ENCODE peak calls at places on chromosome 14, in ten cellular contexts. One of them, this sample, is unnamed.

GRCh38 chr14:99966912-99967311 is 98.3 kb upstream of the EVL start:
- DNase-seq in AG04449: no peak
- DNase-seq in IMR-90: no peak
- DNase-seq in Calu3: no peak
- DNase-seq in astrocyte of the spinal cord: no peak
- DNase-seq in hepatocyte: no peak
- DNase-seq in bronchial epithelial cell: no peak
- DNase-seq in progenitor cell of endocrine pancreas: no peak
- DNase-seq in GM20000: no peak
- DNase-seq in sigmoid colon: peak
- DNase-seq in this sample: no peak

GRCh38 chr14:91405241-91405721 is 12.3 kb downstream of the CCDC88C start:
- DNase-seq in Calu3: no peak
- DNase-seq in bronchial epithelial cell: no peak
- DNase-seq in IMR-90: no peak
- DNase-seq in astrocyte of the spinal cord: no peak
- DNase-seq in sigmoid colon: no peak
- DNase-seq in AG04449: no peak
- DNase-seq in hepatocyte: no peak
- DNase-seq in GM20000: no peak
- DNase-seq in progenitor cell of endocrine pancreas: no peak
- DNase-seq in this sample: no peak

GRCh38 chr14:69039287-69039628 is 60.2 kb upstream of the ACTN1 start:
- DNase-seq in IMR-90: peak
- DNase-seq in hepatocyte: no peak
- DNase-seq in Calu3: no peak
- DNase-seq in sigmoid colon: no peak
- DNase-seq in AG04449: no peak
- DNase-seq in astrocyte of the spinal cord: peak
- DNase-seq in GM20000: no peak
- DNase-seq in bronchial epithelial cell: peak
- DNase-seq in progenitor cell of endocrine pancreas: no peak
- DNase-seq in this sample: no peak

GRCh38 chr14:101497910-101498860 is 63.1 kb upstream of the DIO3 start:
- DNase-seq in sigmoid colon: peak
- DNase-seq in bronchial epithelial cell: no peak
- DNase-seq in IMR-90: no peak
- DNase-seq in progenitor cell of endocrine pancreas: no peak
- DNase-seq in AG04449: no peak
- DNase-seq in astrocyte of the spinal cord: no peak
- DNase-seq in hepatocyte: no peak
- DNase-seq in Calu3: no peak
- DNase-seq in GM20000: no peak
- DNase-seq in this sample: peak

GRCh38 chr14:32038876-32039275 is 38.2 kb upstream of the ARHGAP5 start:
- DNase-seq in progenitor cell of endocrine pancreas: no peak
- DNase-seq in AG04449: no peak
- DNase-seq in IMR-90: peak
- DNase-seq in Calu3: no peak
- DNase-seq in astrocyte of the spinal cord: no peak
- DNase-seq in sigmoid colon: no peak
- DNase-seq in hepatocyte: peak
- DNase-seq in GM20000: no peak
- DNase-seq in bronchial epithelial cell: peak
- DNase-seq in this sample: no peak

GRCh38 chr14:103949386-103949785 is 7.1 kb upstream of the RD3L start:
- DNase-seq in hepatocyte: no peak
- DNase-seq in sigmoid colon: no peak
- DNase-seq in IMR-90: no peak
- DNase-seq in bronchial epithelial cell: peak
- DNase-seq in AG04449: no peak
- DNase-seq in Calu3: no peak
- DNase-seq in GM20000: no peak
- DNase-seq in progenitor cell of endocrine pancreas: no peak
- DNase-seq in astrocyte of the spinal cord: no peak
- DNase-seq in this sample: no peak

GRCh38 chr14:24398943-24399801 is at the start of gene NYNRIN:
- DNase-seq in bronchial epithelial cell: no peak
- DNase-seq in hepatocyte: peak
- DNase-seq in progenitor cell of endocrine pancreas: peak
- DNase-seq in IMR-90: peak
- DNase-seq in Calu3: peak
- DNase-seq in GM20000: no peak
- DNase-seq in astrocyte of the spinal cord: peak
- DNase-seq in sigmoid colon: peak
- DNase-seq in AG04449: no peak
- DNase-seq in this sample: no peak

GRCh38 chr14:34258318-34258717 is 203.7 kb downstream of the SPTSSA start:
- DNase-seq in Calu3: no peak
- DNase-seq in GM20000: no peak
- DNase-seq in AG04449: peak
- DNase-seq in astrocyte of the spinal cord: peak
- DNase-seq in hepatocyte: peak
- DNase-seq in sigmoid colon: no peak
- DNase-seq in bronchial epithelial cell: peak
- DNase-seq in IMR-90: peak
- DNase-seq in progenitor cell of endocrine pancreas: no peak
- DNase-seq in this sample: no peak

GRCh38 chr14:68424443-68425172 is 368.3 kb downstream of the ZFP36L1 start:
- DNase-seq in hepatocyte: no peak
- DNase-seq in bronchial epithelial cell: no peak
- DNase-seq in astrocyte of the spinal cord: no peak
- DNase-seq in GM20000: no peak
- DNase-seq in AG04449: no peak
- DNase-seq in sigmoid colon: no peak
- DNase-seq in progenitor cell of endocrine pancreas: no peak
- DNase-seq in IMR-90: no peak
- DNase-seq in Calu3: no peak
- DNase-seq in this sample: no peak

GRCh38 chr14:91511014-91511466 is 930 bp upstream of the PPP4R3A start:
- DNase-seq in progenitor cell of endocrine pancreas: no peak
- DNase-seq in IMR-90: peak
- DNase-seq in hepatocyte: no peak
- DNase-seq in GM20000: no peak
- DNase-seq in Calu3: no peak
- DNase-seq in bronchial epithelial cell: peak
- DNase-seq in astrocyte of the spinal cord: no peak
- DNase-seq in AG04449: no peak
- DNase-seq in sigmoid colon: no peak
- DNase-seq in this sample: no peak

GRCh38 chr14:96274122-96274910 is 18.3 kb downstream of the BDKRB1 start:
- DNase-seq in Calu3: no peak
- DNase-seq in IMR-90: peak
- DNase-seq in astrocyte of the spinal cord: no peak
- DNase-seq in progenitor cell of endocrine pancreas: no peak
- DNase-seq in AG04449: peak
- DNase-seq in GM20000: no peak
- DNase-seq in bronchial epithelial cell: no peak
- DNase-seq in hepatocyte: peak
- DNase-seq in sigmoid colon: no peak
- DNase-seq in this sample: no peak

GRCh38 chr14:55752580-55753365 is 172.8 kb downstream of the KTN1 start:
- DNase-seq in bronchial epithelial cell: peak
- DNase-seq in Calu3: peak
- DNase-seq in AG04449: peak
- DNase-seq in progenitor cell of endocrine pancreas: no peak
- DNase-seq in sigmoid colon: no peak
- DNase-seq in IMR-90: peak
- DNase-seq in astrocyte of the spinal cord: peak
- DNase-seq in hepatocyte: peak
- DNase-seq in GM20000: no peak
- DNase-seq in this sample: no peak

GRCh38 chr14:92867246-92867925 is 55.6 kb upstream of the CHGA start:
- DNase-seq in Calu3: no peak
- DNase-seq in AG04449: no peak
- DNase-seq in bronchial epithelial cell: no peak
- DNase-seq in progenitor cell of endocrine pancreas: no peak
- DNase-seq in hepatocyte: no peak
- DNase-seq in astrocyte of the spinal cord: no peak
- DNase-seq in sigmoid colon: no peak
- DNase-seq in GM20000: no peak
- DNase-seq in IMR-90: no peak
- DNase-seq in this sample: no peak

GRCh38 chr14:70567791-70568190 is 32.7 kb downstream of the MED6 start:
- DNase-seq in sigmoid colon: no peak
- DNase-seq in bronchial epithelial cell: peak
- DNase-seq in hepatocyte: peak
- DNase-seq in AG04449: peak
- DNase-seq in progenitor cell of endocrine pancreas: no peak
- DNase-seq in astrocyte of the spinal cord: peak
- DNase-seq in Calu3: peak
- DNase-seq in IMR-90: peak
- DNase-seq in GM20000: peak
- DNase-seq in this sample: no peak
- TF ChIP-seq CTCF in sigmoid colon: no peak
- TF ChIP-seq CTCF in bronchial epithelial cell: peak
- TF ChIP-seq CTCF in hepatocyte: peak
- TF ChIP-seq CTCF in AG04449: peak
- TF ChIP-seq CTCF in progenitor cell of endocrine pancreas: peak
- TF ChIP-seq CTCF in astrocyte of the spinal cord: peak
- TF ChIP-seq CTCF in Calu3: peak
- TF ChIP-seq CTCF in IMR-90: peak
- TF ChIP-seq CTCF in GM20000: peak
- TF ChIP-seq CTCF in this sample: peak

GRCh38 chr14:38755036-38755435 is 348.0 kb downstream of the SEC23A start:
- DNase-seq in hepatocyte: no peak
- DNase-seq in astrocyte of the spinal cord: no peak
- DNase-seq in bronchial epithelial cell: no peak
- DNase-seq in GM20000: no peak
- DNase-seq in progenitor cell of endocrine pancreas: no peak
- DNase-seq in IMR-90: no peak
- DNase-seq in Calu3: no peak
- DNase-seq in AG04449: no peak
- DNase-seq in sigmoid colon: no peak
- DNase-seq in this sample: no peak
- TF ChIP-seq CTCF in hepatocyte: no peak
- TF ChIP-seq CTCF in astrocyte of the spinal cord: no peak
- TF ChIP-seq CTCF in bronchial epithelial cell: no peak
- TF ChIP-seq CTCF in GM20000: no peak
- TF ChIP-seq CTCF in progenitor cell of endocrine pancreas: no peak
- TF ChIP-seq CTCF in IMR-90: no peak
- TF ChIP-seq CTCF in Calu3: no peak
- TF ChIP-seq CTCF in AG04449: no peak
- TF ChIP-seq CTCF in sigmoid colon: no peak
- TF ChIP-seq CTCF in this sample: no peak

GRCh38 chr14:27096091-27096490 is 498.3 kb upstream of the NOVA1 start:
- DNase-seq in AG04449: no peak
- DNase-seq in Calu3: no peak
- DNase-seq in IMR-90: no peak
- DNase-seq in bronchial epithelial cell: peak
- DNase-seq in hepatocyte: no peak
- DNase-seq in GM20000: no peak
- DNase-seq in sigmoid colon: no peak
- DNase-seq in progenitor cell of endocrine pancreas: no peak
- DNase-seq in astrocyte of the spinal cord: no peak
- DNase-seq in this sample: no peak
- TF ChIP-seq CTCF in AG04449: no peak
- TF ChIP-seq CTCF in Calu3: no peak
- TF ChIP-seq CTCF in IMR-90: no peak
- TF ChIP-seq CTCF in bronchial epithelial cell: no peak
- TF ChIP-seq CTCF in hepatocyte: no peak
- TF ChIP-seq CTCF in GM20000: no peak
- TF ChIP-seq CTCF in sigmoid colon: no peak
- TF ChIP-seq CTCF in progenitor cell of endocrine pancreas: no peak
- TF ChIP-seq CTCF in astrocyte of the spinal cord: no peak
- TF ChIP-seq CTCF in this sample: no peak

GRCh38 chr14:88792572-88793258 is at the start of gene EML5:
- DNase-seq in sigmoid colon: peak
- DNase-seq in progenitor cell of endocrine pancreas: peak
- DNase-seq in GM20000: peak
- DNase-seq in hepatocyte: peak
- DNase-seq in Calu3: peak
- DNase-seq in AG04449: no peak
- DNase-seq in IMR-90: peak
- DNase-seq in astrocyte of the spinal cord: peak
- DNase-seq in bronchial epithelial cell: peak
- DNase-seq in this sample: peak
- TF ChIP-seq CTCF in sigmoid colon: peak
- TF ChIP-seq CTCF in progenitor cell of endocrine pancreas: peak
- TF ChIP-seq CTCF in GM20000: no peak
- TF ChIP-seq CTCF in hepatocyte: peak
- TF ChIP-seq CTCF in Calu3: peak
- TF ChIP-seq CTCF in AG04449: peak
- TF ChIP-seq CTCF in IMR-90: peak
- TF ChIP-seq CTCF in astrocyte of the spinal cord: peak
- TF ChIP-seq CTCF in bronchial epithelial cell: peak
- TF ChIP-seq CTCF in this sample: peak

GRCh38 chr14:62162998-62163589 is 400.9 kb downstream of the SNAPC1 start:
- DNase-seq in sigmoid colon: no peak
- DNase-seq in astrocyte of the spinal cord: peak
- DNase-seq in progenitor cell of endocrine pancreas: peak
- DNase-seq in Calu3: peak
- DNase-seq in bronchial epithelial cell: peak
- DNase-seq in AG04449: no peak
- DNase-seq in GM20000: peak
- DNase-seq in hepatocyte: peak
- DNase-seq in IMR-90: peak
- DNase-seq in this sample: no peak
- TF ChIP-seq CTCF in sigmoid colon: peak
- TF ChIP-seq CTCF in astrocyte of the spinal cord: peak
- TF ChIP-seq CTCF in progenitor cell of endocrine pancreas: peak
- TF ChIP-seq CTCF in Calu3: peak
- TF ChIP-seq CTCF in bronchial epithelial cell: peak
- TF ChIP-seq CTCF in AG04449: peak
- TF ChIP-seq CTCF in GM20000: peak
- TF ChIP-seq CTCF in hepatocyte: peak
- TF ChIP-seq CTCF in IMR-90: peak
- TF ChIP-seq CTCF in this sample: peak

This sample was measured in CD14-positive monocyte.